ENCODE peak calls at places on chromosome 3, in eight cellular contexts. One of them, this sample, is unnamed.

GRCh38 chr3:170603770-170604510 is 18.1 kb upstream of the SLC7A14 start:
- DNase-seq in stomach: no peak
- DNase-seq in C1 segment of cervical spinal cord: no peak
- DNase-seq in effector memory CD8-positive, alpha-beta T cell: no peak
- DNase-seq in HFFc6: no peak
- DNase-seq in CD4-positive, alpha-beta memory T cell: no peak
- DNase-seq in stimulated activated naive CD8-positive, alpha-beta T cell treated with anti-CD3 and anti-CD28 coated beads, Interleukin-15, amount 100 ng/mL, for 72 hours: no peak
- DNase-seq in body of pancreas: no peak
- DNase-seq in this sample: no peak

GRCh38 chr3:94071713-94072284 is 8.9 kb downstream of the NSUN3 start:
- DNase-seq in stomach: no peak
- DNase-seq in C1 segment of cervical spinal cord: no peak
- DNase-seq in effector memory CD8-positive, alpha-beta T cell: no peak
- DNase-seq in HFFc6: no peak
- DNase-seq in CD4-positive, alpha-beta memory T cell: no peak
- DNase-seq in stimulated activated naive CD8-positive, alpha-beta T cell treated with anti-CD3 and anti-CD28 coated beads, Interleukin-15, amount 100 ng/mL, for 72 hours: no peak
- DNase-seq in body of pancreas: peak; percentile 20
- DNase-seq in this sample: no peak

GRCh38 chr3:63993653-63994079 is 29.6 kb downstream of the PSMD6 start:
- DNase-seq in stomach: peak; percentile 68
- DNase-seq in C1 segment of cervical spinal cord: peak; percentile 7
- DNase-seq in effector memory CD8-positive, alpha-beta T cell: peak; percentile 51
- DNase-seq in HFFc6: peak; percentile 72
- DNase-seq in CD4-positive, alpha-beta memory T cell: peak; percentile 67
- DNase-seq in stimulated activated naive CD8-positive, alpha-beta T cell treated with anti-CD3 and anti-CD28 coated beads, Interleukin-15, amount 100 ng/mL, for 72 hours: peak; percentile 44
- DNase-seq in body of pancreas: peak; percentile 82
- DNase-seq in this sample: peak; percentile 37

GRCh38 chr3:56624725-56625124 is 58.3 kb downstream of the TASOR start:
- DNase-seq in stomach: no peak
- DNase-seq in C1 segment of cervical spinal cord: no peak
- DNase-seq in effector memory CD8-positive, alpha-beta T cell: no peak
- DNase-seq in HFFc6: peak; percentile 39
- DNase-seq in CD4-positive, alpha-beta memory T cell: no peak
- DNase-seq in stimulated activated naive CD8-positive, alpha-beta T cell treated with anti-CD3 and anti-CD28 coated beads, Interleukin-15, amount 100 ng/mL, for 72 hours: no peak
- DNase-seq in body of pancreas: no peak
- DNase-seq in this sample: no peak

GRCh38 chr3:141049681-141050080 is 1.5 kb upstream of the SPSB4 start:
- DNase-seq in stomach: no peak
- DNase-seq in C1 segment of cervical spinal cord: no peak
- DNase-seq in effector memory CD8-positive, alpha-beta T cell: no peak
- DNase-seq in HFFc6: no peak
- DNase-seq in CD4-positive, alpha-beta memory T cell: no peak
- DNase-seq in stimulated activated naive CD8-positive, alpha-beta T cell treated with anti-CD3 and anti-CD28 coated beads, Interleukin-15, amount 100 ng/mL, for 72 hours: peak; percentile 24
- DNase-seq in body of pancreas: no peak
- DNase-seq in this sample: no peak

GRCh38 chr3:50523170-50523865 is 19.9 kb upstream of the CACNA2D2 start:
- DNase-seq in stomach: no peak
- DNase-seq in C1 segment of cervical spinal cord: no peak
- DNase-seq in effector memory CD8-positive, alpha-beta T cell: no peak
- DNase-seq in HFFc6: no peak
- DNase-seq in CD4-positive, alpha-beta memory T cell: no peak
- DNase-seq in stimulated activated naive CD8-positive, alpha-beta T cell treated with anti-CD3 and anti-CD28 coated beads, Interleukin-15, amount 100 ng/mL, for 72 hours: no peak
- DNase-seq in body of pancreas: peak; percentile 33
- DNase-seq in this sample: no peak

GRCh38 chr3:37532168-37532567 is 329.5 kb upstream of the CTDSPL start:
- DNase-seq in stomach: no peak
- DNase-seq in C1 segment of cervical spinal cord: no peak
- DNase-seq in effector memory CD8-positive, alpha-beta T cell: no peak
- DNase-seq in HFFc6: no peak
- DNase-seq in CD4-positive, alpha-beta memory T cell: no peak
- DNase-seq in stimulated activated naive CD8-positive, alpha-beta T cell treated with anti-CD3 and anti-CD28 coated beads, Interleukin-15, amount 100 ng/mL, for 72 hours: no peak
- DNase-seq in body of pancreas: no peak
- DNase-seq in this sample: no peak

GRCh38 chr3:126014252-126014651 is 45.3 kb downstream of the ROPN1B start:
- DNase-seq in stomach: no peak
- DNase-seq in C1 segment of cervical spinal cord: no peak
- DNase-seq in effector memory CD8-positive, alpha-beta T cell: no peak
- DNase-seq in HFFc6: peak; percentile 72
- DNase-seq in CD4-positive, alpha-beta memory T cell: no peak
- DNase-seq in stimulated activated naive CD8-positive, alpha-beta T cell treated with anti-CD3 and anti-CD28 coated beads, Interleukin-15, amount 100 ng/mL, for 72 hours: no peak
- DNase-seq in body of pancreas: no peak
- DNase-seq in this sample: no peak

GRCh38 chr3:96813820-96814580 is 394 bp upstream of the EPHA6 start:
- DNase-seq in stomach: peak; percentile 35
- DNase-seq in C1 segment of cervical spinal cord: peak; percentile 56
- DNase-seq in effector memory CD8-positive, alpha-beta T cell: no peak
- DNase-seq in HFFc6: peak; percentile 25
- DNase-seq in CD4-positive, alpha-beta memory T cell: no peak
- DNase-seq in stimulated activated naive CD8-positive, alpha-beta T cell treated with anti-CD3 and anti-CD28 coated beads, Interleukin-15, amount 100 ng/mL, for 72 hours: no peak
- DNase-seq in body of pancreas: peak; percentile 65
- DNase-seq in this sample: peak; percentile 18

GRCh38 chr3:16512435-16513140 is 911 bp downstream of the RFTN1 start:
- DNase-seq in stomach: peak; percentile 26
- DNase-seq in C1 segment of cervical spinal cord: no peak
- DNase-seq in effector memory CD8-positive, alpha-beta T cell: peak; percentile 36
- DNase-seq in HFFc6: no peak
- DNase-seq in CD4-positive, alpha-beta memory T cell: peak; percentile 36
- DNase-seq in stimulated activated naive CD8-positive, alpha-beta T cell treated with anti-CD3 and anti-CD28 coated beads, Interleukin-15, amount 100 ng/mL, for 72 hours: peak; percentile 79
- DNase-seq in body of pancreas: peak; percentile 14
- DNase-seq in this sample: peak; percentile 43

GRCh38 chr3:118196183-118196582 is 838.5 kb downstream of the IGSF11 start:
- DNase-seq in stomach: no peak
- DNase-seq in C1 segment of cervical spinal cord: no peak
- DNase-seq in effector memory CD8-positive, alpha-beta T cell: no peak
- DNase-seq in HFFc6: no peak
- DNase-seq in CD4-positive, alpha-beta memory T cell: no peak
- DNase-seq in stimulated activated naive CD8-positive, alpha-beta T cell treated with anti-CD3 and anti-CD28 coated beads, Interleukin-15, amount 100 ng/mL, for 72 hours: no peak
- DNase-seq in body of pancreas: no peak
- DNase-seq in this sample: no peak